ENCODE peak calls at places on chromosomes 7 and 10, in six cellular contexts. W is naive B cell; F is stimulated activated CD4-positive, alpha-beta T cell treated with anti-CD3 and anti-CD28 coated beads, Interleukin-2, amount 100 ng/mL, for 24 hours; V is lower leg skin; O is AG10803; T is mesendoderm. H is an unnamed sample.

GRCh38 chr7:117154721-117155120 is 168.1 kb downstream of the WNT2 start:
- DNase-seq in W (no peak), F (no peak), V (no peak), O (no peak), T (no peak), H (no peak)

GRCh38 chr10:6786579-6787031 is 206.5 kb upstream of the PRKCQ start:
- DNase-seq in W (no peak), F (no peak), V (no peak), O (peak), T (no peak), H (peak)

GRCh38 chr10:83012866-83013265 is 1126.4 kb upstream of the GHITM start:
- DNase-seq in W (no peak), F (no peak), V (no peak), O (peak), T (peak), H (no peak)

GRCh38 chr7:44151679-44152355 is 10.7 kb upstream of the MYL7 start:
- DNase-seq in W (no peak), F (no peak), V (peak), O (no peak), T (no peak), H (no peak)

GRCh38 chr7:128201067-128201689 is 39.9 kb upstream of the LEP start:
- DNase-seq in W (no peak), F (no peak), V (peak), O (no peak), T (peak), H (peak)

GRCh38 chr7:29319719-29320521 is 125.3 kb downstream of the CHN2 start:
- DNase-seq in W (peak), F (no peak), V (no peak), O (peak), T (peak), H (peak)

GRCh38 chr7:63042730-63043511 is 955.7 kb upstream of the ZNF722 start:
- DNase-seq in W (no peak), F (no peak), V (peak), O (no peak), T (no peak), H (no peak)

GRCh38 chr10:6958254-6958653 is 378.2 kb upstream of the PRKCQ start:
- DNase-seq in W (no peak), F (no peak), V (no peak), O (no peak), T (peak), H (peak)

GRCh38 chr10:91756286-91756685 is 41.9 kb upstream of the TNKS2 start:
- DNase-seq in W (no peak), F (no peak), V (no peak), O (peak), T (no peak), H (no peak)

GRCh38 chr10:52030051-52030867 is 283.8 kb upstream of the DKK1 start:
- DNase-seq in W (no peak), F (no peak), V (no peak), O (no peak), T (peak), H (no peak)

GRCh38 chr7:139745330-139746143 is 32.3 kb downstream of the HIPK2 start:
- DNase-seq in W (no peak), F (no peak), V (peak), O (peak), T (peak), H (peak)

GRCh38 chr7:24050991-24051529 is 232.9 kb upstream of the NPY start:
- DNase-seq in W (no peak), F (no peak), V (no peak), O (no peak), T (no peak), H (no peak)

GRCh38 chr7:22375359-22376048 is 18.6 kb upstream of the RAPGEF5 start:
- DNase-seq in W (no peak), F (no peak), V (no peak), O (peak), T (peak), H (peak)

GRCh38 chr7:95066736-95067530 is 159.5 kb downstream of the PPP1R9A start:
- DNase-seq in W (no peak), F (no peak), V (no peak), O (no peak), T (no peak), H (peak)

GRCh38 chr10:22618081-22618785 is 96.1 kb downstream of the PIP4K2A start:
- DNase-seq in W (no peak), F (no peak), V (no peak), O (no peak), T (no peak), H (no peak)

GRCh38 chr7:49187543-49188268 is 263.4 kb downstream of the CDC14C start:
- DNase-seq in W (no peak), F (no peak), V (no peak), O (no peak), T (peak), H (no peak)

GRCh38 chr10:34941471-34942357 is 126.6 kb upstream of the PARD3 start:
- DNase-seq in W (no peak), F (no peak), V (no peak), O (peak), T (no peak), H (peak)

GRCh38 chr7:75814407-75814947 is 871 bp upstream of the CCL24 start:
- DNase-seq in W (no peak), F (no peak), V (no peak), O (peak), T (peak), H (no peak)

GRCh38 chr10:70145666-70146488 is 623 bp downstream of the TYSND1 start:
- DNase-seq in W (peak), F (peak), V (peak), O (peak), T (peak), H (peak)

H was measured in left kidney.